ENCODE peak calls at places on chromosomes 2 and 18, in seven cellular contexts. One of them, this sample, is unnamed.

GRCh38 chr18:80023173-80023572 is 11.1 kb upstream of the RBFA start:
- DNase-seq in ELF-1: peak; percentile 30
- DNase-seq in fibroblast of lung: no peak
- DNase-seq in stimulated activated naive CD8-positive, alpha-beta T cell treated with anti-CD3 and anti-CD28 coated beads, Interleukin-15, Interleukin-2, amounts not matched to agents 100 U/mL and 50 U/mL, for 24 hours: peak; percentile 43
- DNase-seq in NCI-H2029: no peak
- DNase-seq in lung: no peak
- DNase-seq in astrocyte of the spinal cord: no peak
- DNase-seq in this sample: no peak

GRCh38 chr2:86623549-86624547 is at the start of gene RNF103:
- DNase-seq in ELF-1: peak; percentile 82
- DNase-seq in fibroblast of lung: peak; percentile 91
- DNase-seq in stimulated activated naive CD8-positive, alpha-beta T cell treated with anti-CD3 and anti-CD28 coated beads, Interleukin-15, Interleukin-2, amounts not matched to agents 100 U/mL and 50 U/mL, for 24 hours: peak; percentile 97
- DNase-seq in NCI-H2029: peak; percentile 74
- DNase-seq in lung: peak; percentile 95
- DNase-seq in astrocyte of the spinal cord: peak; percentile 92
- DNase-seq in this sample: peak; percentile 89

GRCh38 chr2:110657721-110658305 is 20.1 kb downstream of the BUB1 start:
- DNase-seq in ELF-1: no peak
- DNase-seq in fibroblast of lung: no peak
- DNase-seq in stimulated activated naive CD8-positive, alpha-beta T cell treated with anti-CD3 and anti-CD28 coated beads, Interleukin-15, Interleukin-2, amounts not matched to agents 100 U/mL and 50 U/mL, for 24 hours: no peak
- DNase-seq in NCI-H2029: no peak
- DNase-seq in lung: no peak
- DNase-seq in astrocyte of the spinal cord: no peak
- DNase-seq in this sample: no peak

GRCh38 chr2:131413148-131413747 is 49.3 kb upstream of the RAB6D start:
- DNase-seq in ELF-1: peak; percentile 64
- DNase-seq in fibroblast of lung: peak; percentile 76
- DNase-seq in stimulated activated naive CD8-positive, alpha-beta T cell treated with anti-CD3 and anti-CD28 coated beads, Interleukin-15, Interleukin-2, amounts not matched to agents 100 U/mL and 50 U/mL, for 24 hours: peak; percentile 15
- DNase-seq in NCI-H2029: peak; percentile 26
- DNase-seq in lung: no peak
- DNase-seq in astrocyte of the spinal cord: peak; percentile 71
- DNase-seq in this sample: peak; percentile 57

GRCh38 chr18:49617846-49618245 is 56.0 kb downstream of the LIPG start:
- DNase-seq in ELF-1: no peak
- DNase-seq in fibroblast of lung: peak; percentile 7
- DNase-seq in stimulated activated naive CD8-positive, alpha-beta T cell treated with anti-CD3 and anti-CD28 coated beads, Interleukin-15, Interleukin-2, amounts not matched to agents 100 U/mL and 50 U/mL, for 24 hours: no peak
- DNase-seq in NCI-H2029: no peak
- DNase-seq in lung: no peak
- DNase-seq in astrocyte of the spinal cord: no peak
- DNase-seq in this sample: no peak

GRCh38 chr2:105796131-105796638 is 51.5 kb downstream of the NCK2 start:
- DNase-seq in ELF-1: no peak
- DNase-seq in fibroblast of lung: no peak
- DNase-seq in stimulated activated naive CD8-positive, alpha-beta T cell treated with anti-CD3 and anti-CD28 coated beads, Interleukin-15, Interleukin-2, amounts not matched to agents 100 U/mL and 50 U/mL, for 24 hours: peak; percentile 46
- DNase-seq in NCI-H2029: no peak
- DNase-seq in lung: no peak
- DNase-seq in astrocyte of the spinal cord: no peak
- DNase-seq in this sample: peak; percentile 36

GRCh38 chr2:70641263-70641784 is 87.7 kb upstream of the TGFA start:
- DNase-seq in ELF-1: no peak
- DNase-seq in fibroblast of lung: no peak
- DNase-seq in stimulated activated naive CD8-positive, alpha-beta T cell treated with anti-CD3 and anti-CD28 coated beads, Interleukin-15, Interleukin-2, amounts not matched to agents 100 U/mL and 50 U/mL, for 24 hours: no peak
- DNase-seq in NCI-H2029: no peak
- DNase-seq in lung: no peak
- DNase-seq in astrocyte of the spinal cord: peak; percentile 8
- DNase-seq in this sample: peak; percentile 39

GRCh38 chr2:191942114-191943103 is 95.5 kb upstream of the CAVIN2 start:
- DNase-seq in ELF-1: no peak
- DNase-seq in fibroblast of lung: peak; percentile 37
- DNase-seq in stimulated activated naive CD8-positive, alpha-beta T cell treated with anti-CD3 and anti-CD28 coated beads, Interleukin-15, Interleukin-2, amounts not matched to agents 100 U/mL and 50 U/mL, for 24 hours: no peak
- DNase-seq in NCI-H2029: no peak
- DNase-seq in lung: no peak
- DNase-seq in astrocyte of the spinal cord: no peak
- DNase-seq in this sample: no peak

GRCh38 chr2:36663851-36664715 is 32.4 kb upstream of the VIT start:
- DNase-seq in ELF-1: peak; percentile 43
- DNase-seq in fibroblast of lung: peak; percentile 85
- DNase-seq in stimulated activated naive CD8-positive, alpha-beta T cell treated with anti-CD3 and anti-CD28 coated beads, Interleukin-15, Interleukin-2, amounts not matched to agents 100 U/mL and 50 U/mL, for 24 hours: no peak
- DNase-seq in NCI-H2029: peak; percentile 17
- DNase-seq in lung: no peak
- DNase-seq in astrocyte of the spinal cord: peak; percentile 77
- DNase-seq in this sample: peak; percentile 72

GRCh38 chr2:190538201-190538600 is 3.7 kb upstream of the NEMP2 start:
- DNase-seq in ELF-1: no peak
- DNase-seq in fibroblast of lung: no peak
- DNase-seq in stimulated activated naive CD8-positive, alpha-beta T cell treated with anti-CD3 and anti-CD28 coated beads, Interleukin-15, Interleukin-2, amounts not matched to agents 100 U/mL and 50 U/mL, for 24 hours: no peak
- DNase-seq in NCI-H2029: no peak
- DNase-seq in lung: no peak
- DNase-seq in astrocyte of the spinal cord: no peak
- DNase-seq in this sample: no peak

GRCh38 chr2:105397025-105397722 is 1.7 kb downstream of the FHL2 start:
- DNase-seq in ELF-1: peak; percentile 54
- DNase-seq in fibroblast of lung: no peak
- DNase-seq in stimulated activated naive CD8-positive, alpha-beta T cell treated with anti-CD3 and anti-CD28 coated beads, Interleukin-15, Interleukin-2, amounts not matched to agents 100 U/mL and 50 U/mL, for 24 hours: no peak
- DNase-seq in NCI-H2029: no peak
- DNase-seq in lung: no peak
- DNase-seq in astrocyte of the spinal cord: no peak
- DNase-seq in this sample: peak; percentile 73

GRCh38 chr2:127776122-127776780 is 34.7 kb downstream of the WDR33 start:
- DNase-seq in ELF-1: no peak
- DNase-seq in fibroblast of lung: no peak
- DNase-seq in stimulated activated naive CD8-positive, alpha-beta T cell treated with anti-CD3 and anti-CD28 coated beads, Interleukin-15, Interleukin-2, amounts not matched to agents 100 U/mL and 50 U/mL, for 24 hours: no peak
- DNase-seq in NCI-H2029: no peak
- DNase-seq in lung: no peak
- DNase-seq in astrocyte of the spinal cord: no peak
- DNase-seq in this sample: no peak

GRCh38 chr18:44715841-44716240 is 35.2 kb downstream of the SETBP1 start:
- DNase-seq in ELF-1: no peak
- DNase-seq in fibroblast of lung: no peak
- DNase-seq in stimulated activated naive CD8-positive, alpha-beta T cell treated with anti-CD3 and anti-CD28 coated beads, Interleukin-15, Interleukin-2, amounts not matched to agents 100 U/mL and 50 U/mL, for 24 hours: no peak
- DNase-seq in NCI-H2029: no peak
- DNase-seq in lung: no peak
- DNase-seq in astrocyte of the spinal cord: no peak
- DNase-seq in this sample: peak; percentile 65

GRCh38 chr2:37771600-37772088 is 100.2 kb upstream of the CDC42EP3 start:
- DNase-seq in ELF-1: no peak
- DNase-seq in fibroblast of lung: peak; percentile 47
- DNase-seq in stimulated activated naive CD8-positive, alpha-beta T cell treated with anti-CD3 and anti-CD28 coated beads, Interleukin-15, Interleukin-2, amounts not matched to agents 100 U/mL and 50 U/mL, for 24 hours: no peak
- DNase-seq in NCI-H2029: no peak
- DNase-seq in lung: no peak
- DNase-seq in astrocyte of the spinal cord: peak; percentile 38
- DNase-seq in this sample: peak; percentile 77